ENCODE peak calls at places on chromosomes 16 and 17, in six cellular contexts. One of them, this sample, is unnamed.

GRCh38 chr16:74271879-74272278 is 24.7 kb upstream of the PSMD7 start:
- DNase-seq in CD4-positive, alpha-beta T cell: no peak
- DNase-seq in astrocyte of the hippocampus: no peak
- DNase-seq in spleen: no peak
- DNase-seq in NCI-H1092: no peak
- DNase-seq in cardiac septum: no peak
- DNase-seq in this sample: no peak

GRCh38 chr16:81633147-81633619 is 145.9 kb upstream of the PLCG2 start:
- DNase-seq in CD4-positive, alpha-beta T cell: no peak
- DNase-seq in astrocyte of the hippocampus: no peak
- DNase-seq in spleen: no peak
- DNase-seq in NCI-H1092: no peak
- DNase-seq in cardiac septum: no peak
- DNase-seq in this sample: no peak

GRCh38 chr17:64032081-64032480 is 11.6 kb upstream of the ICAM2 start:
- DNase-seq in CD4-positive, alpha-beta T cell: no peak
- DNase-seq in astrocyte of the hippocampus: peak
- DNase-seq in spleen: no peak
- DNase-seq in NCI-H1092: no peak
- DNase-seq in cardiac septum: no peak
- DNase-seq in this sample: no peak

GRCh38 chr17:55348749-55349354 is 72.8 kb downstream of the MMD start:
- DNase-seq in CD4-positive, alpha-beta T cell: peak
- DNase-seq in astrocyte of the hippocampus: peak
- DNase-seq in spleen: no peak
- DNase-seq in NCI-H1092: peak
- DNase-seq in cardiac septum: no peak
- DNase-seq in this sample: no peak

GRCh38 chr17:57634713-57635465 is 110.2 kb downstream of the CCDC182 start:
- DNase-seq in CD4-positive, alpha-beta T cell: no peak
- DNase-seq in astrocyte of the hippocampus: no peak
- DNase-seq in spleen: peak
- DNase-seq in NCI-H1092: no peak
- DNase-seq in cardiac septum: no peak
- DNase-seq in this sample: no peak

GRCh38 chr17:76540381-76541300 is 797 bp downstream of the PRCD start:
- DNase-seq in CD4-positive, alpha-beta T cell: no peak
- DNase-seq in astrocyte of the hippocampus: peak
- DNase-seq in spleen: peak
- DNase-seq in NCI-H1092: peak
- DNase-seq in cardiac septum: peak
- DNase-seq in this sample: no peak

GRCh38 chr17:42639484-42640474 is 19.3 kb upstream of the TUBG2 start:
- DNase-seq in CD4-positive, alpha-beta T cell: no peak
- DNase-seq in astrocyte of the hippocampus: no peak
- DNase-seq in spleen: no peak
- DNase-seq in NCI-H1092: no peak
- DNase-seq in cardiac septum: no peak
- DNase-seq in this sample: no peak

GRCh38 chr17:81902653-81903414 is 796 bp downstream of the NPB start:
- DNase-seq in CD4-positive, alpha-beta T cell: no peak
- DNase-seq in astrocyte of the hippocampus: no peak
- DNase-seq in spleen: no peak
- DNase-seq in NCI-H1092: no peak
- DNase-seq in cardiac septum: no peak
- DNase-seq in this sample: no peak

GRCh38 chr16:20931066-20931465 is 30.5 kb downstream of the LYRM1 start:
- DNase-seq in CD4-positive, alpha-beta T cell: no peak
- DNase-seq in astrocyte of the hippocampus: no peak
- DNase-seq in spleen: no peak
- DNase-seq in NCI-H1092: no peak
- DNase-seq in cardiac septum: no peak
- DNase-seq in this sample: peak

GRCh38 chr17:78882546-78883089 is 20.4 kb downstream of the CEP295NL start:
- DNase-seq in CD4-positive, alpha-beta T cell: no peak
- DNase-seq in astrocyte of the hippocampus: no peak
- DNase-seq in spleen: peak
- DNase-seq in NCI-H1092: no peak
- DNase-seq in cardiac septum: peak
- DNase-seq in this sample: no peak

GRCh38 chr17:78407387-78407990 is 29.0 kb downstream of the PGS1 start:
- DNase-seq in CD4-positive, alpha-beta T cell: no peak
- DNase-seq in astrocyte of the hippocampus: no peak
- DNase-seq in spleen: no peak
- DNase-seq in NCI-H1092: no peak
- DNase-seq in cardiac septum: no peak
- DNase-seq in this sample: no peak

GRCh38 chr17:10772425-10773380 is 31.2 kb downstream of the TMEM238L start:
- DNase-seq in CD4-positive, alpha-beta T cell: no peak
- DNase-seq in astrocyte of the hippocampus: peak
- DNase-seq in spleen: no peak
- DNase-seq in NCI-H1092: no peak
- DNase-seq in cardiac septum: peak
- DNase-seq in this sample: no peak

GRCh38 chr17:10265100-10265810 is 66.8 kb upstream of the GAS7 start:
- DNase-seq in CD4-positive, alpha-beta T cell: no peak
- DNase-seq in astrocyte of the hippocampus: peak
- DNase-seq in spleen: no peak
- DNase-seq in NCI-H1092: no peak
- DNase-seq in cardiac septum: no peak
- DNase-seq in this sample: no peak

GRCh38 chr17:62804822-62805221 is 3.3 kb downstream of the MARCHF10 start:
- DNase-seq in CD4-positive, alpha-beta T cell: no peak
- DNase-seq in astrocyte of the hippocampus: no peak
- DNase-seq in spleen: no peak
- DNase-seq in NCI-H1092: no peak
- DNase-seq in cardiac septum: no peak
- DNase-seq in this sample: no peak

GRCh38 chr16:88508868-88509748 is 56.0 kb downstream of the ZFPM1 start:
- DNase-seq in CD4-positive, alpha-beta T cell: no peak
- DNase-seq in astrocyte of the hippocampus: no peak
- DNase-seq in spleen: no peak
- DNase-seq in NCI-H1092: no peak
- DNase-seq in cardiac septum: no peak
- DNase-seq in this sample: no peak

GRCh38 chr17:76007850-76008165 is 7.2 kb downstream of the CDK3 start:
- DNase-seq in CD4-positive, alpha-beta T cell: no peak
- DNase-seq in astrocyte of the hippocampus: no peak
- DNase-seq in spleen: no peak
- DNase-seq in NCI-H1092: no peak
- DNase-seq in cardiac septum: no peak
- DNase-seq in this sample: no peak

GRCh38 chr17:44320066-44320465 is 4.6 kb downstream of the SLC25A39 start:
- DNase-seq in CD4-positive, alpha-beta T cell: no peak
- DNase-seq in astrocyte of the hippocampus: no peak
- DNase-seq in spleen: no peak
- DNase-seq in NCI-H1092: no peak
- DNase-seq in cardiac septum: no peak
- DNase-seq in this sample: no peak

GRCh38 chr17:61291457-61292311 is 108.0 kb upstream of the TBX2 start:
- DNase-seq in CD4-positive, alpha-beta T cell: no peak
- DNase-seq in astrocyte of the hippocampus: no peak
- DNase-seq in spleen: no peak
- DNase-seq in NCI-H1092: peak
- DNase-seq in cardiac septum: no peak
- DNase-seq in this sample: no peak

GRCh38 chr17:8785547-8786412 is 13.4 kb downstream of the MFSD6L start:
- DNase-seq in CD4-positive, alpha-beta T cell: peak
- DNase-seq in astrocyte of the hippocampus: peak
- DNase-seq in spleen: peak
- DNase-seq in NCI-H1092: peak
- DNase-seq in cardiac septum: peak
- DNase-seq in this sample: no peak

GRCh38 chr16:88305176-88305575 is 77.6 kb upstream of the ZNF469 start:
- DNase-seq in CD4-positive, alpha-beta T cell: no peak
- DNase-seq in astrocyte of the hippocampus: no peak
- DNase-seq in spleen: no peak
- DNase-seq in NCI-H1092: no peak
- DNase-seq in cardiac septum: no peak
- DNase-seq in this sample: no peak

GRCh38 chr16:3149630-3150345 is 15.0 kb downstream of the ZNF213 start:
- DNase-seq in CD4-positive, alpha-beta T cell: peak
- DNase-seq in astrocyte of the hippocampus: peak
- DNase-seq in spleen: peak
- DNase-seq in NCI-H1092: peak
- DNase-seq in cardiac septum: peak
- DNase-seq in this sample: no peak

GRCh38 chr17:74542727-74543383 is 3.1 kb downstream of the CD300C start:
- DNase-seq in CD4-positive, alpha-beta T cell: no peak
- DNase-seq in astrocyte of the hippocampus: no peak
- DNase-seq in spleen: no peak
- DNase-seq in NCI-H1092: no peak
- DNase-seq in cardiac septum: no peak
- DNase-seq in this sample: no peak

GRCh38 chr17:3043737-3044365 is 19.6 kb downstream of the OR1D5 start:
- DNase-seq in CD4-positive, alpha-beta T cell: no peak
- DNase-seq in astrocyte of the hippocampus: no peak
- DNase-seq in spleen: no peak
- DNase-seq in NCI-H1092: no peak
- DNase-seq in cardiac septum: no peak
- DNase-seq in this sample: no peak

GRCh38 chr17:42171831-42172230 is 9.1 kb downstream of the KCNH4 start:
- DNase-seq in CD4-positive, alpha-beta T cell: no peak
- DNase-seq in astrocyte of the hippocampus: no peak
- DNase-seq in spleen: no peak
- DNase-seq in NCI-H1092: no peak
- DNase-seq in cardiac septum: no peak
- DNase-seq in this sample: no peak

GRCh38 chr16:87570938-87571867 is 31.1 kb upstream of the JPH3 start:
- DNase-seq in CD4-positive, alpha-beta T cell: no peak
- DNase-seq in astrocyte of the hippocampus: peak
- DNase-seq in spleen: no peak
- DNase-seq in NCI-H1092: no peak
- DNase-seq in cardiac septum: no peak
- DNase-seq in this sample: no peak

GRCh38 chr16:10752843-10753523 is 9.3 kb downstream of the NUBP1 start:
- DNase-seq in CD4-positive, alpha-beta T cell: no peak
- DNase-seq in astrocyte of the hippocampus: no peak
- DNase-seq in spleen: peak
- DNase-seq in NCI-H1092: no peak
- DNase-seq in cardiac septum: peak
- DNase-seq in this sample: no peak

This sample was measured in mesenteric fat pad.